ENCODE peak calls at places on chromosomes 3 and 15, in eight cellular contexts. Y, U, A, Z, K, O, H and Q are unnamed samples.

GRCh38 chr3:195882002-195882441 is 26.3 kb downstream of the TNK2 start:
- DNase-seq in Z (no peak), U (no peak), K (no peak), A (no peak), H (no peak), Y (no peak), O (no peak), Q (no peak)

GRCh38 chr3:156216852-156217251 is 96.5 kb downstream of the KCNAB1 start:
- DNase-seq in H (no peak), A (peak; percentile 26), Z (no peak), Y (no peak), K (no peak), U (no peak), O (no peak), Q (no peak)

GRCh38 chr3:124424396-124424795 is 305.9 kb upstream of the UMPS start:
- DNase-seq in Z (no peak), O (no peak), A (no peak), H (no peak), K (no peak), U (no peak), Y (no peak), Q (no peak)

GRCh38 chr3:32484437-32484836 is 18.2 kb downstream of the CMTM6 start:
- DNase-seq in O (no peak), U (no peak), K (no peak), Z (peak; percentile 68), A (no peak), H (no peak), Y (no peak), Q (peak; percentile 37)

GRCh38 chr3:6697722-6698121 is 163.2 kb upstream of the GRM7 start:
- DNase-seq in Y (no peak), A (no peak), U (no peak), K (no peak), Z (no peak), H (no peak), O (no peak), Q (no peak)

GRCh38 chr3:126558336-126559071 is at the start of gene C3orf22:
- DNase-seq in A (no peak), Z (no peak), H (no peak), Y (no peak), K (no peak), O (no peak), U (no peak), Q (no peak)

GRCh38 chr3:73401616-73402265 is 223.0 kb downstream of the PDZRN3 start:
- DNase-seq in Y (no peak), U (no peak), H (peak; percentile 35), K (no peak), O (no peak), Z (no peak), A (no peak), Q (no peak)

GRCh38 chr3:128175768-128176167 is 22.5 kb downstream of the EEFSEC start:
- DNase-seq in Z (no peak), O (no peak), Y (no peak), K (no peak), A (no peak), H (no peak), U (no peak), Q (no peak)

GRCh38 chr3:123098411-123099330 is 31.8 kb downstream of the PDIA5 start:
- DNase-seq in Z (no peak), A (no peak), O (no peak), H (no peak), Y (peak; percentile 63), K (no peak), U (no peak), Q (no peak)

GRCh38 chr15:29870495-29871151 is 48.4 kb upstream of the TJP1 start:
- DNase-seq in Z (no peak), Y (no peak), K (no peak), H (peak; percentile 52), O (no peak), U (peak; percentile 18), A (no peak), Q (no peak)

GRCh38 chr15:70722266-70723123 is 40.9 kb downstream of the UACA start:
- DNase-seq in H (no peak), Y (peak; percentile 67), Z (no peak), A (peak; percentile 71), K (no peak), O (peak; percentile 48), U (no peak), Q (no peak)

GRCh38 chr3:35664460-35664919 is 25.2 kb downstream of the ARPP21 start:
- DNase-seq in K (no peak), A (peak; percentile 30), Y (peak; percentile 87), O (no peak), U (peak; percentile 24), H (peak; percentile 70), Z (no peak), Q (no peak)

GRCh38 chr3:124315215-124316033 is 323.5 kb upstream of the ROPN1 start:
- DNase-seq in O (peak; percentile 34), A (peak; percentile 15), H (no peak), U (no peak), Z (no peak), K (peak; percentile 21), Y (peak; percentile 74), Q (no peak)

GRCh38 chr15:99963096-99963825 is 230.0 kb upstream of the LYSMD4 start:
- DNase-seq in A (no peak), K (no peak), Z (no peak), Y (peak; percentile 67), U (peak; percentile 9), O (peak; percentile 91), H (peak; percentile 1), Q (no peak)

GRCh38 chr15:99963976-99964375 is 230.7 kb upstream of the LYSMD4 start:
- DNase-seq in Z (no peak), H (no peak), O (no peak), A (no peak), K (no peak), U (no peak), Y (no peak), Q (no peak)

GRCh38 chr15:93378547-93378946 is 289.5 kb upstream of the RGMA start:
- DNase-seq in O (no peak), H (no peak), K (no peak), U (peak; percentile 71), A (no peak), Y (no peak), Z (no peak), Q (no peak)

DNA sequence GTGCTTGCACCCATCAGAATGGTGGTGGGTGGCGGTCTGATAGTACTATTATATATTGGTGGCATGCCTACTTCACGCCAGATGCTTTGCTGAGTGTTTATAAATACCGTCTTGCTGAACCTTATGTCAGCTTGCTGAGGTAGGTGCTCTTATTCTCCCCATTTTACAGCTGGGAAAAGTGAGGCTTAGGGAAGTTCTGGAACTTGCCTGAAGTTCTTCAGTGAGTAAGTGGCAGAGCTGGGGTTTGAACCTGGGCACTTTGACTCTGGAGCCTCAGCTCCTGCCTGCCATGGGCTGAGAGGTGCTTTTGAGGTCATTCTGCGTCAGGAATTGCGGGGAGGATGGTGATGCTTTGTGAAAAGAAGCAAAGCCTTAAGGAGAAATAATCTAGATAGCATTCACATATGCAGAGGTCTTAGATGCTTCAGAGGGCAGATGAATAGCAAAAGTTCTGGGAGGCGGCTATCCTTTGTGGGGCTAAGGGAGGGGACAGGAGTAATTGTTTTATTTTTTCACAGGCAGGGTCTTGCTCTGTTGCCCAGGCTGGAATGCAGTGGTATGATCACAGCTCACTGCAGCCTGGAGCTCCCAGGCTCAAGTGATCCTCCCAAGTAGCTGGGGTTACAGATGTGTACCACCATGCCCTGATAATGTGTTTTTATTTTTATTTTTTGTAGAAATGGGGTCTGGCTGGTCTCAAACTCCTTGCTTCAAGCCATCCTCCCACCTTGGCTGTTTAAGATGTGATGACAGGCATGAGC is 18.5 kb downstream of the ITPR1 start:
- DNase-seq in Z (no peak), U (no peak), H (no peak), Y (no peak), A (no peak), O (no peak), K (no peak), Q (no peak)
- TF ChIP-seq CTCF in Z (no peak), U (no peak), H (no peak), Y (no peak), A (no peak), O (no peak), K (no peak), Q (no peak)

DNA sequence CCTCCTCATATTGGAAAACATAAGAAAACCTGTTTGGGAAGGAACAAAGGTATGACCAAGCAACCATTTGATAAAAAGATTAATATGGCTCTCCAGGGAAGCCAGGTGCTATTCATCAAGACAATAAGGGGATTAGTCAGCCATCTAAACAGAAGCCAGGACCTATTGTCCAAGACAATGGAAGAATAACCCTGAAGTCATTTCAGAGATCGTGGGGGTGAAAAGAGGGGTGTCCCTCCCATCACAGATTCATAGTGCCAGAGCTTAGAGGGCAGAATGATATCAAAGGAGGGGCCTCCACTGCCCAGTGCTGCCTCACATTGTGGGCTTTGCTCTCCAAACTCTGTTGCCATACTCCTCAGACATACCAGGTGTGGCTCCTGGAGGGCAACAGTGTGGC is 73.5 kb downstream of the DAPK2 start:
- DNase-seq in H (no peak), O (no peak), U (no peak), K (no peak), Z (no peak), Y (no peak), A (no peak), Q (no peak)
- H3K27ac ChIP-seq in H (peak overlapping the region; percentile 84), O (no peak overlapping the region), U (no peak overlapping the region), K (no peak overlapping the region), Z (no peak overlapping the region), Y (peak overlapping the region; percentile 2), A (no peak overlapping the region), Q (no peak overlapping the region)

DNA sequence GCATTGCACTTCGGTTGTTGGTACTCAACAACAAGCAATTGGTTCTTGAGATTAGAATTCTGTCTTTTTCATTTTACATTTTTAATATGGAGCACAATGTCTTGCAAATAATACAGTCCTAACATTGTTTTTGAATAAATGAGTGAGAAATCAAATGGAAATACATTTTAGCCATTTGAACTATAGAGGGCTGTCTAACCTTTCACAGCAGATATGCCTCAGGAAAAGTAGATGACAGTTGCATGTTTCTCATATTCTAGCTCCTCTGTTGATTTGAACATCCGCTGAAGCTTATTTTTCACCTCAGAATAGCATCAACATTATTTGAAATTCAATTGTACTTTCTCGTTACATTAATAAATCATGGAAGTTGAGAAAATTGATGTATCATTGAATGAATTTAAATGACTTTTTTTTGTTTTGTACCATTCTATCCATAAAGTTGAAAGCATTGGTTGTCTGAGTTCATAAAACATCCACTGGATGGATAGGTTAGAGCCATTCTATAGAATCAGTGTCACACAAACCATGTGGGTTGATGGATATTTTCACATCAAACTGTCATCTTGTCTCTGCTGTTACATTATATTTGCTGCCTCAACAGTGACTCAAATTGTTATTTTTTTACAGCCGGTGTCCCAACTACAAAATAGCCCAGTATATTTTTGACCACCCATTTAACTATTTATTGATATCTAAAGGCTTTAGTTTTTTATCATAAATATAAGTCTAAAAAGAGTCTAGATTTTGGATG is 928.3 kb downstream of the NSUN3 start:
- DNase-seq in O (no peak), A (no peak), H (no peak), Y (no peak), U (no peak), Z (no peak), K (no peak), Q (no peak)
- TF ChIP-seq CTCF in O (no peak), A (peak; percentile 30), H (peak; percentile 25), Y (no peak), U (no peak), Z (no peak), K (no peak), Q (no peak)

DNA sequence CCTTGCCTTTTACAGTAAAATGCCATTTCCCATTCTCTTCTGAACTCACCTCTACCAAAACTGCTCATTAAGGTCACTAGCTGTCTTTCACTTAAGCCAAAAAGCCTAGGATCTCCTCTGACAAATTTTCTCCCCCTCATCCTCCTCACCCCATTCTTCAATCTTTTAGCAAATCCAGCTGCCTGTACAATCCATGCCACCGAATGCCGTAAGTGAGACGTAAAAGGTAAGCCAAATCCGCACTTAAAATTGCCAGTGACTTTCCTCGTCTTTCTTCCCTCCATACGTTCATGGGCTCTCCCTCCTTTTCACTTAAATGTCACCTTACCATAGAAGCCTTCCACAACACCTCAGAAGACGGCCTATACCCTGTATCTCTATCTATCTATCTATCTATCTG is 13.8 kb downstream of the PSMD6 start:
- DNase-seq in K (no peak), Y (no peak), U (no peak), A (no peak), O (no peak), H (no peak), Z (no peak), Q (no peak)
- H3K27ac ChIP-seq in K (peak overlapping the region; percentile 63), Y (no peak overlapping the region), U (peak overlapping the region; percentile 76), A (no peak overlapping the region), O (no peak overlapping the region), H (no peak overlapping the region), Z (no peak overlapping the region), Q (peak overlapping the region; percentile 6)